ENCODE peak calls at places on chromosomes 13 and 19, in four cellular contexts. One of them, this sample, is unnamed.

GRCh38 chr19:40674291-40674690 is 16.2 kb downstream of the NUMBL start:
- DNase-seq in WTC11: no peak
- DNase-seq in HepG2: no peak
- DNase-seq in K562: no peak
- DNase-seq in this sample: no peak

GRCh38 chr19:8071912-8072311 is 19.4 kb downstream of the CCL25 start:
- DNase-seq in WTC11: no peak
- DNase-seq in HepG2: no peak
- DNase-seq in K562: no peak
- DNase-seq in this sample: no peak

GRCh38 chr13:94641432-94641941 is 39.8 kb downstream of the GPR180 start:
- DNase-seq in WTC11: no peak
- DNase-seq in HepG2: no peak
- DNase-seq in K562: no peak
- DNase-seq in this sample: no peak

GRCh38 chr19:29665826-29666633 is 769 bp downstream of the PLEKHF1 start:
- DNase-seq in WTC11: peak; percentile 64
- DNase-seq in HepG2: no peak
- DNase-seq in K562: peak; percentile 33
- DNase-seq in this sample: no peak

GRCh38 chr19:8458380-8458779 is 13.6 kb downstream of the HNRNPM start:
- DNase-seq in WTC11: no peak
- DNase-seq in HepG2: no peak
- DNase-seq in K562: no peak
- DNase-seq in this sample: no peak

GRCh38 chr19:6222884-6223283 is 56.9 kb downstream of the MLLT1 start:
- DNase-seq in WTC11: no peak
- DNase-seq in HepG2: no peak
- DNase-seq in K562: no peak
- DNase-seq in this sample: no peak

GRCh38 chr13:26499209-26499601 is 58.3 kb upstream of the WASF3 start:
- DNase-seq in WTC11: no peak
- DNase-seq in HepG2: no peak
- DNase-seq in K562: no peak
- DNase-seq in this sample: no peak

GRCh38 chr13:100547805-100548204 is 40.8 kb downstream of the GGACT start:
- DNase-seq in WTC11: no peak
- DNase-seq in HepG2: no peak
- DNase-seq in K562: no peak
- DNase-seq in this sample: no peak

GRCh38 chr13:21014666-21015170 is 46.7 kb downstream of the LATS2 start:
- DNase-seq in WTC11: no peak
- DNase-seq in HepG2: peak; percentile 79
- DNase-seq in K562: no peak
- DNase-seq in this sample: no peak

GRCh38 chr13:37475966-37476365 is 122.6 kb downstream of the POSTN start:
- DNase-seq in WTC11: no peak
- DNase-seq in HepG2: no peak
- DNase-seq in K562: no peak
- DNase-seq in this sample: no peak

GRCh38 chr19:16202320-16203255 is 4.9 kb downstream of the AP1M1 start:
- DNase-seq in WTC11: no peak
- DNase-seq in HepG2: no peak
- DNase-seq in K562: no peak
- DNase-seq in this sample: no peak

GRCh38 chr19:35973487-35973886 is 21.5 kb upstream of the SDHAF1 start:
- DNase-seq in WTC11: no peak
- DNase-seq in HepG2: no peak
- DNase-seq in K562: no peak
- DNase-seq in this sample: no peak

GRCh38 chr19:1715540-1715939 is 37.8 kb upstream of the ONECUT3 start:
- DNase-seq in WTC11: no peak
- DNase-seq in HepG2: no peak
- DNase-seq in K562: no peak
- DNase-seq in this sample: no peak

GRCh38 chr19:51139299-51140018 is 2.6 kb upstream of the SIGLEC7 start:
- DNase-seq in WTC11: no peak
- DNase-seq in HepG2: no peak
- DNase-seq in K562: no peak
- DNase-seq in this sample: no peak

GRCh38 chr13:37173214-37173613 is 67.8 kb upstream of the CSNK1A1L start:
- DNase-seq in WTC11: no peak
- DNase-seq in HepG2: no peak
- DNase-seq in K562: no peak
- DNase-seq in this sample: no peak

GRCh38 chr19:6211632-6212402 is 68.0 kb downstream of the MLLT1 start:
- DNase-seq in WTC11: no peak
- DNase-seq in HepG2: no peak
- DNase-seq in K562: no peak
- DNase-seq in this sample: no peak

GRCh38 chr13:57437587-57437986 is 194.0 kb upstream of the PCDH17 start:
- DNase-seq in WTC11: no peak
- DNase-seq in HepG2: no peak
- DNase-seq in K562: no peak
- DNase-seq in this sample: no peak

GRCh38 chr13:47858678-47859050 is 142.4 kb downstream of the SUCLA2 start:
- DNase-seq in WTC11: no peak
- DNase-seq in HepG2: no peak
- DNase-seq in K562: no peak
- DNase-seq in this sample: no peak

GRCh38 chr19:39411006-39411831 is 1.2 kb upstream of the PLEKHG2 start:
- DNase-seq in WTC11: no peak
- DNase-seq in HepG2: peak; percentile 88
- DNase-seq in K562: peak; percentile 46
- DNase-seq in this sample: no peak

GRCh38 chr19:31586282-31586681 is 237.0 kb upstream of the TSHZ3 start:
- DNase-seq in WTC11: no peak
- DNase-seq in HepG2: no peak
- DNase-seq in K562: no peak
- DNase-seq in this sample: no peak

GRCh38 chr13:56528040-56528760 is 612.5 kb upstream of the PRR20A start:
- DNase-seq in WTC11: no peak
- DNase-seq in HepG2: no peak
- DNase-seq in K562: no peak
- DNase-seq in this sample: no peak

GRCh38 chr19:45187421-45188100 is 9.0 kb downstream of the BLOC1S3 start:
- DNase-seq in WTC11: peak; percentile 46
- DNase-seq in HepG2: peak; percentile 49
- DNase-seq in K562: peak; percentile 59
- DNase-seq in this sample: peak; percentile 67

GRCh38 chr19:6424190-6424938 is at the start of gene KHSRP:
- DNase-seq in WTC11: no peak
- DNase-seq in HepG2: no peak
- DNase-seq in K562: peak; percentile 58
- DNase-seq in this sample: no peak

GRCh38 chr19:31505596-31505910 is 156.3 kb upstream of the TSHZ3 start:
- DNase-seq in WTC11: no peak
- DNase-seq in HepG2: no peak
- DNase-seq in K562: no peak
- DNase-seq in this sample: no peak

GRCh38 chr19:45306040-45306439 is 16.6 kb downstream of the CKM start:
- DNase-seq in WTC11: no peak
- DNase-seq in HepG2: no peak
- DNase-seq in K562: no peak
- DNase-seq in this sample: no peak

GRCh38 chr13:76489299-76489698 is 396.9 kb downstream of the KCTD12 start:
- DNase-seq in WTC11: no peak
- DNase-seq in HepG2: no peak
- DNase-seq in K562: no peak
- DNase-seq in this sample: no peak
- TF ChIP-seq SP1 in WTC11: no peak
- TF ChIP-seq SP1 in HepG2: no peak
- TF ChIP-seq SP1 in K562: no peak
- TF ChIP-seq SP1 in this sample: no peak

DNA sequence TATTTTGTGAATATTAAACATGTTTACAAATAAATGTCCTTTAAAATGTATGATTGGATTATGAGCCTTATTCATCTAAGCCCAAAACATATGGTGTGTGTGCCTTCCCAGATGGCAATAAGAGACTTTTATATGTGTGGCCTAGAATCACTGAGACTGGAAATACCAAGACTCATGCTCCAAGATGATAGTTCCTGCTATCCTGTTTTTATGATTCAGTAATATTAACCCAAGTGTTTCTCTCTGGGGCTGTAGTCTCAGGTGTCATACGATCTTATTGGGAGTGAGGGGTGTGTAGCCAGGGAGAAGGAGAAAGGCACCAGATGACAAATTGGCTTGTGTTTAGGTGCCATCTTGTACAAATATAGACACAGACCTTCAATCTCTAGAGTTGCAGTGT is 86.8 kb downstream of the TNFRSF19 start:
- DNase-seq in WTC11: no peak
- DNase-seq in HepG2: no peak
- DNase-seq in K562: no peak
- DNase-seq in this sample: no peak
- TF ChIP-seq ELF4 in WTC11: no peak
- TF ChIP-seq ELF4 in HepG2: no peak
- TF ChIP-seq ELF4 in K562: no peak
- TF ChIP-seq ELF4 in this sample: no peak

DNA sequence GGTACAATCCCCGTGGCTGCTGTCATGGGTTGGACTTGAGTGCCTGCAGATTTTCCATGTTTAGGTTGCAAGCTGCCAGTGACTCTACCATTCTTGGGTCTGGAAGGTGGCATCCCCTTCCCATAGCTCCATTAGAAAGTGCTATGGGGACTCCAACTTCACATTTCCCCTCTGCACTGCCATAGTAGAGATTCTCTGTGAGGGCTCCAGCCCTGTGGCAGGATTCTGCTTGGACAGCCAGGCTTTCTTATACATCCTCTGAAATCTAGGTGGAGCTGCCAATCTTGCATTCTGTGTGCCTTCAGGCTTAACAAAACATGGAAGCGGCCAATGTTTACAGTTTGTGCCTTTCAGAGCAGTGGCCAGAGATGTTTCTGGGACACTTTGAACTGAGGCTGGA is 636.2 kb downstream of the SLITRK6 start:
- DNase-seq in WTC11: no peak
- DNase-seq in HepG2: no peak
- DNase-seq in K562: no peak
- DNase-seq in this sample: no peak
- TF ChIP-seq SP1 in WTC11: no peak
- TF ChIP-seq SP1 in HepG2: no peak
- TF ChIP-seq SP1 in K562: no peak
- TF ChIP-seq SP1 in this sample: no peak

DNA sequence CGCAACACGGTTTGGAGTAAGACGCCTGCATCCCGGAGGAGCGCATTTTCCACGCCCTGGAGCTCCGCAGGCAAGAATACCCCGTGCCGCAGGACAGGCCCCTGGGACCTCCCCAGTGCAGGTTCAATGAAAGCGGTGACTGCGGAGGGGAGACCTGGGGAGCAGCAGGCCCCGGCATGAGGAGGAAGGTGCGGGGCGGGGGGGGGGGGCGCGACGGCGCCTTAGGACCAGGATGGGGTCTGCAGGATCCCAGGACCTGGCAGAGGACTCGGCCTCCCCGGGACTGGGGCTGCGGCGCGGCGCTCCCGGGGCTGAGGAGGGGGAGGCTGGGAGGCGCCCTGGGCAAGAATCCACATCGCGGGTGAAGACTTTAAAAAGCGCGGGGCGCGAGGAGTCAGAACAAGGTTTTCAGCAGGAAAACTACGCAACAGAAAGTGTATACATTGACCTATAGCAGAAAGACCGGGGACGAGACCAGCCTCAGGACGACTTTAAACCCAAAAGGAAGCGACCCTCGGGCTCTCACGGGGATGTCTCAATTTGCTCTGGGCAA is 428 bp downstream of the ZNF611 start:
- DNase-seq in WTC11: peak; percentile 29
- DNase-seq in HepG2: no peak
- DNase-seq in K562: no peak
- DNase-seq in this sample: peak; percentile 19
- TF ChIP-seq ELF4 in WTC11: no peak
- TF ChIP-seq ELF4 in HepG2: no peak
- TF ChIP-seq ELF4 in K562: no peak
- TF ChIP-seq ELF4 in this sample: no peak

GRCh38 chr13:22915442-22916082 is 265.2 kb upstream of the SGCG start:
- DNase-seq in WTC11: peak; percentile 78
- DNase-seq in HepG2: no peak
- DNase-seq in K562: peak; percentile 38
- DNase-seq in this sample: peak; percentile 35
- TF ChIP-seq SP1 in WTC11: peak; percentile 51
- TF ChIP-seq SP1 in HepG2: no peak
- TF ChIP-seq SP1 in K562: no peak
- TF ChIP-seq SP1 in this sample: no peak

GRCh38 chr19:13024958-13025653 is 29.8 kb downstream of the NFIX start:
- DNase-seq in WTC11: peak; percentile 56
- DNase-seq in HepG2: no peak
- DNase-seq in K562: no peak
- DNase-seq in this sample: no peak
- TF ChIP-seq ELF4 in WTC11: no peak
- TF ChIP-seq ELF4 in HepG2: no peak
- TF ChIP-seq ELF4 in K562: no peak
- TF ChIP-seq ELF4 in this sample: no peak

GRCh38 chr13:97975280-97975850 is 21.9 kb downstream of the IPO5 start:
- DNase-seq in WTC11: no peak
- DNase-seq in HepG2: no peak
- DNase-seq in K562: no peak
- DNase-seq in this sample: no peak
- TF ChIP-seq SP1 in WTC11: no peak
- TF ChIP-seq SP1 in HepG2: no peak
- TF ChIP-seq SP1 in K562: no peak
- TF ChIP-seq SP1 in this sample: no peak

GRCh38 chr13:41956272-41956671 is 4.6 kb downstream of the VWA8 start:
- DNase-seq in WTC11: no peak
- DNase-seq in HepG2: no peak
- DNase-seq in K562: no peak
- DNase-seq in this sample: no peak

GRCh38 chr13:41955605-41956004 is 5.3 kb downstream of the VWA8 start:
- DNase-seq in WTC11: no peak
- DNase-seq in HepG2: no peak
- DNase-seq in K562: no peak
- DNase-seq in this sample: no peak

GRCh38 chr13:41960700-41961697 is at the start of gene VWA8:
- DNase-seq in WTC11: peak; percentile 90
- DNase-seq in HepG2: peak; percentile 59
- DNase-seq in K562: peak; percentile 82
- DNase-seq in this sample: peak; percentile 82

GRCh38 chr13:41962994-41963393 is 2.1 kb upstream of the VWA8 start:
- DNase-seq in WTC11: no peak
- DNase-seq in HepG2: no peak
- DNase-seq in K562: no peak
- DNase-seq in this sample: no peak

GRCh38 chr13:41960195-41960699 is 662 bp downstream of the VWA8 start:
- DNase-seq in WTC11: no peak
- DNase-seq in HepG2: peak; percentile 46
- DNase-seq in K562: peak; percentile 40
- DNase-seq in this sample: peak; percentile 41
- TF ChIP-seq ELF4 in WTC11: no peak
- TF ChIP-seq ELF4 in HepG2: no peak
- TF ChIP-seq ELF4 in K562: no peak
- TF ChIP-seq ELF4 in this sample: no peak